ENCODE peak calls at places on chromosomes 1 and 21, in eight cellular contexts. W, U, H, P, K, N, Y and C are unnamed samples.

GRCh38 chr21:45931397-45931969 is 50.1 kb upstream of the COL6A1 start:
- DNase-seq in W (no peak), U (no peak), H (no peak), P (no peak), K (no peak), N (no peak), Y (no peak), C (no peak)

GRCh38 chr1:36134805-36135339 is 9.8 kb upstream of the COL8A2 start:
- DNase-seq in W (no peak), U (peak; percentile 63), H (peak; percentile 67), P (peak; percentile 81), K (peak; percentile 81), N (peak; percentile 69), Y (no peak), C (peak; percentile 90)

GRCh38 chr1:118717893-118718292 is 270.2 kb downstream of the TBX15 start:
- DNase-seq in W (no peak), U (no peak), H (peak; percentile 0), P (no peak), K (no peak), N (no peak), Y (no peak), C (no peak)

GRCh38 chr1:54124472-54124871 is 28.3 kb downstream of the CDCP2 start:
- DNase-seq in W (no peak), U (no peak), H (no peak), P (no peak), K (no peak), N (no peak), Y (peak; percentile 48), C (peak; percentile 70)

GRCh38 chr1:222546548-222547259 is 1.2 kb downstream of the HHIPL2 start:
- DNase-seq in W (no peak), U (peak; percentile 96), H (peak; percentile 82), P (no peak), K (no peak), N (peak; percentile 80), Y (no peak), C (no peak)

GRCh38 chr1:227333423-227333822 is 15.1 kb upstream of the CDC42BPA start:
- DNase-seq in W (no peak), U (no peak), H (peak; percentile 19), P (no peak), K (no peak), N (no peak), Y (no peak), C (no peak)

GRCh38 chr1:78348526-78349284 is 142.1 kb upstream of the PTGFR start:
- DNase-seq in W (no peak), U (no peak), H (peak; percentile 54), P (no peak), K (no peak), N (no peak), Y (no peak), C (no peak)

GRCh38 chr1:216462061-216462775 is 39.0 kb upstream of the USH2A start:
- DNase-seq in W (no peak), U (peak; percentile 51), H (peak; percentile 5), P (no peak), K (no peak), N (peak; percentile 14), Y (no peak), C (no peak)

GRCh38 chr1:85397490-85398044 is 67.4 kb downstream of the DDAH1 start:
- DNase-seq in W (no peak), U (no peak), H (no peak), P (no peak), K (no peak), N (no peak), Y (no peak), C (peak; percentile 47)

GRCh38 chr21:32388306-32388705 is 4.5 kb downstream of the URB1 start:
- DNase-seq in W (no peak), U (no peak), H (no peak), P (no peak), K (no peak), N (no peak), Y (no peak), C (no peak)

GRCh38 chr1:11434506-11434905 is 44.4 kb upstream of the DISP3 start:
- DNase-seq in W (no peak), U (no peak), H (no peak), P (no peak), K (no peak), N (no peak), Y (no peak), C (no peak)

GRCh38 chr21:44063151-44063912 is 43.9 kb upstream of the PWP2 start:
- DNase-seq in W (no peak), U (no peak), H (no peak), P (no peak), K (no peak), N (no peak), Y (no peak), C (no peak)

GRCh38 chr1:89843279-89844121 is 22.7 kb downstream of the LRRC8D start:
- DNase-seq in W (peak; percentile 66), U (peak; percentile 67), H (peak; percentile 56), P (peak; percentile 80), K (peak; percentile 82), N (peak; percentile 91), Y (peak; percentile 81), C (peak; percentile 86)

GRCh38 chr1:244163861-244164562 is 112.9 kb downstream of the ZBTB18 start:
- DNase-seq in W (no peak), U (peak; percentile 99), H (peak; percentile 95), P (no peak), K (no peak), N (peak; percentile 86), Y (no peak), C (peak; percentile 84)

GRCh38 chr1:236509647-236510401 is 14.0 kb upstream of the LGALS8 start:
- DNase-seq in W (no peak), U (no peak), H (no peak), P (no peak), K (no peak), N (no peak), Y (no peak), C (peak; percentile 55)

GRCh38 chr1:183652107-183652506 is 1.0 kb downstream of the APOBEC4 start:
- DNase-seq in W (no peak), U (no peak), H (no peak), P (no peak), K (no peak), N (no peak), Y (no peak), C (no peak)

GRCh38 chr1:208008534-208008933 is 97.6 kb upstream of the CD34 start:
- DNase-seq in W (no peak), U (no peak), H (no peak), P (no peak), K (no peak), N (no peak), Y (no peak), C (no peak)

GRCh38 chr1:34681481-34682451 is 73.1 kb upstream of the GJB5 start:
- DNase-seq in W (peak; percentile 13), U (peak; percentile 80), H (peak; percentile 31), P (peak; percentile 75), K (peak; percentile 70), N (peak; percentile 63), Y (no peak), C (peak; percentile 90)